ENCODE peak calls at places on chromosomes 13 and 19, in seven cellular contexts. I is H1, J is MM.1S, A is tibial nerve, V is heart left ventricle, K is osteoblast, U is brain microvascular endothelial cell. F is an unnamed sample.

GRCh38 chr13:78958019-78958418 is 299.1 kb upstream of the OBI1 start:
- DNase-seq in I (no peak), J (no peak), A (no peak), V (no peak), K (no peak), U (no peak), F (no peak)

GRCh38 chr13:83327091-83327490 is 555.2 kb downstream of the SLITRK1 start:
- DNase-seq in I (no peak), J (no peak), A (no peak), V (no peak), K (no peak), U (no peak), F (no peak)

GRCh38 chr19:38975214-38975860 is at the start of gene FBXO17:
- DNase-seq in I (peak; percentile 84), J (no peak), A (peak; percentile 34), V (peak; percentile 44), K (peak; percentile 87), U (peak; percentile 40), F (peak; percentile 65)

GRCh38 chr13:30340367-30341184 is 33.2 kb upstream of the KATNAL1 start:
- DNase-seq in I (no peak), J (no peak), A (peak; percentile 19), V (peak; percentile 48), K (peak; percentile 88), U (peak; percentile 74), F (no peak)

GRCh38 chr13:77563110-77563509 is 27.6 kb downstream of the SCEL start:
- DNase-seq in I (no peak), J (no peak), A (no peak), V (no peak), K (no peak), U (peak; percentile 11), F (no peak)

GRCh38 chr19:33796164-33797100 is at the start of gene KCTD15:
- DNase-seq in I (peak; percentile 84), J (no peak), A (no peak), V (no peak), K (peak; percentile 92), U (no peak), F (no peak)

GRCh38 chr19:47369923-47370625 is 21.0 kb downstream of the DHX34 start:
- DNase-seq in I (no peak), J (no peak), A (no peak), V (no peak), K (peak; percentile 98), U (peak; percentile 74), F (no peak)

GRCh38 chr13:59710995-59711701 is 452.6 kb downstream of the DIAPH3 start:
- DNase-seq in I (no peak), J (no peak), A (no peak), V (no peak), K (no peak), U (no peak), F (no peak)

GRCh38 chr13:109301276-109301675 is 485.1 kb downstream of the IRS2 start:
- DNase-seq in I (no peak), J (no peak), A (no peak), V (no peak), K (no peak), U (no peak), F (no peak)

GRCh38 chr19:45076029-45076850 is at the start of gene ZNF296:
- DNase-seq in I (peak; percentile 91), J (peak; percentile 94), A (peak; percentile 30), V (peak; percentile 59), K (peak; percentile 97), U (no peak), F (peak; percentile 90)

GRCh38 chr13:92433963-92434362 is 792.6 kb upstream of the GPC6 start:
- DNase-seq in I (no peak), J (no peak), A (no peak), V (no peak), K (no peak), U (no peak), F (no peak)

GRCh38 chr13:76440568-76440967 is 445.6 kb downstream of the KCTD12 start:
- DNase-seq in I (no peak), J (peak; percentile 34), A (no peak), V (no peak), K (no peak), U (no peak), F (peak; percentile 20)

GRCh38 chr13:23711355-23711754 is 141.1 kb downstream of the TNFRSF19 start:
- DNase-seq in I (no peak), J (no peak), A (no peak), V (no peak), K (no peak), U (no peak), F (peak; percentile 42)

GRCh38 chr19:34217952-34218817 is 36.2 kb upstream of the GARRE1 start:
- DNase-seq in I (no peak), J (no peak), A (peak; percentile 36), V (no peak), K (peak; percentile 86), U (peak; percentile 98), F (peak; percentile 41)

GRCh38 chr19:13906525-13906904 is 514 bp downstream of the CC2D1A start:
- DNase-seq in I (no peak), J (peak; percentile 33), A (no peak), V (no peak), K (peak; percentile 73), U (no peak), F (no peak)

GRCh38 chr19:47671499-47671898 is 41.7 kb upstream of the EHD2 start:
- DNase-seq in I (no peak), J (no peak), A (no peak), V (no peak), K (no peak), U (no peak), F (no peak)

GRCh38 chr13:45934283-45934682 is 82.7 kb upstream of the SIAH3 start:
- DNase-seq in I (no peak), J (no peak), A (no peak), V (no peak), K (no peak), U (no peak), F (no peak)

GRCh38 chr13:45933203-45934014 is 81.9 kb upstream of the SIAH3 start:
- DNase-seq in I (no peak), J (no peak), A (no peak), V (no peak), K (no peak), U (no peak), F (no peak)

GRCh38 chr13:45932611-45933182 is 81.1 kb upstream of the SIAH3 start:
- DNase-seq in I (no peak), J (no peak), A (peak; percentile 23), V (no peak), K (no peak), U (no peak), F (no peak)

GRCh38 chr13:45932172-45932571 is 80.6 kb upstream of the SIAH3 start:
- DNase-seq in I (no peak), J (no peak), A (no peak), V (no peak), K (no peak), U (no peak), F (no peak)

DNA sequence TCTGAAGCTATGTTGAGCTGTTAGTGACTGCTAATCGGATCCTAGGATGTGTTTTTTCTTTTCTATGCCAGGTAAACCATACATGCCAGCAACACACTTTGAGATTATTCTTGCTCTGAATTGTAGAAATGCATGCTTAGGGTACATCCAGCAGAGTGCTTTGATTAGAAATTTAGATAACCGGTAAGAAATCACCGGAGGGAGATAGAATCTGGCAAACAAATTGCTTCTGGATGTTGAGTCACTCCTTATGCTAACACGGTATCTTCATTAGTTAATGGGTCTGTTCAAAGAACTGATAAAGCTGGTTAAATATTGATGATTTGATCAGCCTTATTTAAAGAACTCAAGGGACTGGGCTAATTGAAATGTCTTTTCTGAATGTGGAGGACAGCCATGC is 85.1 kb upstream of the SIAH3 start:
- DNase-seq in I (no peak), J (no peak), A (no peak), V (no peak), K (no peak), U (no peak), F (no peak)
- H3K27me3 ChIP-seq in I (no peaks in the 10 kb centered on the region), J (no peaks in the 10 kb centered on the region), A (no peaks in the 10 kb centered on the region), V (no peaks in the 10 kb centered on the region), K (peaks cover 65% of the 10 kb centered on the region), U (no peaks in the 10 kb centered on the region), F (no peaks in the 10 kb centered on the region)

DNA sequence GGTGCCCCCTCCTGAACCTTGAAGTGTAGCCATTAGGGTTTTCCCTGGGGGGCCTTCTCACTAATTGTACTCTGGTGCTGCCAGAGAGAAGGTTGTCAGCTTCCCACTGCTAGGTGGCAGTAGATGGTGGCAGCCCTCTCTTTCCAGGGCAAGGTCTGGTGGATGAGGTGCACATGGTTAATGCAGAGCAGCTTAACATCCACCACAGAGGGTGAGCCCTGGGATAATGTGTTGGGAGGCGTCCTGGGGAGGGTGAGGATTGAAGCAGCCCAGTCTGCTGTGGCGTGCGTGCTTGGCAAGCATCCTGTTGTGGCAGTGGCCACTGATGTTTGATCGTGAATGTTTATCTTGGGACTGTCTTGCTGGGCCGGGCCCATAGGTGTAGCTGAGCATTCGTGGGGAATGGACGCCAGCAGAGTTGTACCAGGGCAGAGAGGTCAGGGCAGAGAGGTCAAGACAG is 5.8 kb downstream of the EGLN2 start:
- DNase-seq in I (no peak), J (no peak), A (no peak), V (no peak), K (peak; percentile 68), U (no peak), F (no peak)
- TF ChIP-seq CTCF in I (no peak), J (no peak), A (no peak), V (no peak), K (peak; percentile 14), U (peak; percentile 29), F (peak; percentile 29)

DNA sequence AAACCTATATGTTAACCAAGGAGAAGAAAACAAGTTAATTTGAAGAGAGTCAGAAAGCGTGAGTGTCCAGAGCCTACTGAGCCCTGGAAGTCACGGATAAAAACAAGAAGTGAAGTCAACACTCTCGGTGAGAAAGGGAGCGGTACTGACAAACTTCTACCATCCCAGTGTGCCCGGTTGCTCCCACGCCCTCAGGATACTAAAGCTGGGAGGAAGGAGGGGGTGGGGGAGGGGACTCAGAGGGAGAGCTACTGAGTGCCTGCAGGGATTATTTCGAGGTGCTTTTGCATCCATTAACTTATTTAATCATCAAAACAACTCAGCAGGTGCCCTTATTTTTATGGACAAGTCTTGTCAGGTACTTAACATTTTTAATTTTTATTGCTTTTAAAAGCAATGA is 166.2 kb downstream of the ZIC5 start:
- DNase-seq in I (peak; percentile 51), J (no peak), A (no peak), V (no peak), K (no peak), U (no peak), F (no peak)
- H3K4me3 ChIP-seq in I (no peak overlapping the region), J (no peak overlapping the region), A (no peak overlapping the region), V (no peak overlapping the region), K (no peak overlapping the region), U (no peak overlapping the region), F (no peak overlapping the region)

GRCh38 chr19:4516199-4516938 is 1.9 kb downstream of the PLIN4 start:
- DNase-seq in I (peak; percentile 46), J (no peak), A (no peak), V (peak; percentile 32), K (no peak), U (no peak), F (no peak)
- H3K27me3 ChIP-seq in I (peaks cover 25% of the 10 kb centered on the region), J (peaks cover 74% of the 10 kb centered on the region), A (no peaks in the 10 kb centered on the region), V (no peaks in the 10 kb centered on the region), K (peaks cover 20% of the 10 kb centered on the region), U (no peaks in the 10 kb centered on the region), F (no peaks in the 10 kb centered on the region)

GRCh38 chr13:50322006-50322405 is 306.8 kb downstream of the KCNRG start:
- DNase-seq in I (no peak), J (no peak), A (no peak), V (no peak), K (no peak), U (no peak), F (no peak)
- TF ChIP-seq CTCF in I (no peak), J (no peak), A (no peak), V (no peak), K (no peak), U (no peak), F (no peak)

GRCh38 chr13:114282143-114282685 is 813 bp downstream of the UPF3A start:
- DNase-seq in I (peak; percentile 61), J (peak; percentile 76), A (no peak), V (peak; percentile 29), K (peak; percentile 86), U (peak; percentile 17), F (peak; percentile 86)
- H3K4me3 ChIP-seq in I (peak overlapping the region; percentile 93), J (peak overlapping the region; percentile 81), A (peak overlapping the region; percentile 62), V (peak overlapping the region; percentile 87), K (peak overlapping the region; percentile 92), U (peak overlapping the region; percentile 76), F (peak overlapping the region; percentile 81)

F was measured in GM06990.